ENCODE peak calls at places on chromosomes 1 and 21, in nine cellular contexts. C, I, N, M, R, U, G, B and E are unnamed samples.

GRCh38 chr1:233055879-233056641 is 105.6 kb downstream of the NTPCR start:
- DNase-seq in C (no peak), I (no peak), N (no peak), M (no peak), R (no peak), U (no peak), G (no peak), B (no peak), E (no peak)

GRCh38 chr1:239228451-239228850 is 157.9 kb upstream of the CHRM3 start:
- DNase-seq in C (no peak), I (no peak), N (no peak), M (no peak), R (no peak), U (no peak), G (no peak), B (no peak), E (no peak)

GRCh38 chr1:166699613-166700012 is 139.7 kb upstream of the POGK start:
- DNase-seq in C (no peak), I (no peak), N (no peak), M (no peak), R (no peak), U (no peak), G (no peak), B (no peak), E (no peak)

GRCh38 chr1:1974834-1975233 is 28.8 kb downstream of the CFAP74 start:
- DNase-seq in C (no peak), I (no peak), N (no peak), M (no peak), R (no peak), U (no peak), G (no peak), B (no peak), E (no peak)

GRCh38 chr1:8171751-8172464 is 145.8 kb upstream of the ERRFI1 start:
- DNase-seq in C (no peak), I (no peak), N (no peak), M (no peak), R (no peak), U (no peak), G (peak), B (no peak), E (no peak)

GRCh38 chr1:207051615-207051943 is 571 bp upstream of the YOD1 start:
- DNase-seq in C (no peak), I (no peak), N (no peak), M (no peak), R (no peak), U (no peak), G (no peak), B (no peak), E (no peak)

GRCh38 chr1:153586347-153586746 is 20.7 kb upstream of the S100A2 start:
- DNase-seq in C (no peak), I (no peak), N (no peak), M (no peak), R (no peak), U (no peak), G (no peak), B (no peak), E (no peak)

GRCh38 chr1:221708987-221709386 is 32.9 kb downstream of the DUSP10 start:
- DNase-seq in C (peak), I (peak), N (peak), M (peak), R (no peak), U (no peak), G (peak), B (no peak), E (no peak)

GRCh38 chr21:35819134-35819533 is 241.2 kb downstream of the SETD4 start:
- DNase-seq in C (no peak), I (no peak), N (no peak), M (no peak), R (no peak), U (no peak), G (no peak), B (no peak), E (no peak)

GRCh38 chr1:30693820-30694219 is 29.6 kb downstream of the MATN1 start:
- DNase-seq in C (no peak), I (no peak), N (no peak), M (no peak), R (no peak), U (no peak), G (no peak), B (no peak), E (no peak)

GRCh38 chr21:28615276-28615675 is 377.4 kb downstream of the LTN1 start:
- DNase-seq in C (no peak), I (no peak), N (no peak), M (no peak), R (no peak), U (no peak), G (peak), B (no peak), E (no peak)

GRCh38 chr1:207003216-207003615 is 29.3 kb downstream of the C1orf116 start:
- DNase-seq in C (no peak), I (no peak), N (no peak), M (no peak), R (no peak), U (no peak), G (no peak), B (no peak), E (no peak)

GRCh38 chr1:242428403-242429190 is 95.9 kb downstream of the PLD5 start:
- DNase-seq in C (no peak), I (no peak), N (peak), M (no peak), R (no peak), U (no peak), G (no peak), B (no peak), E (no peak)

GRCh38 chr1:242431786-242432185 is 92.7 kb downstream of the PLD5 start:
- DNase-seq in C (no peak), I (no peak), N (no peak), M (no peak), R (no peak), U (no peak), G (no peak), B (no peak), E (no peak)

GRCh38 chr1:242430956-242431355 is 93.5 kb downstream of the PLD5 start:
- DNase-seq in C (no peak), I (no peak), N (no peak), M (no peak), R (no peak), U (no peak), G (no peak), B (no peak), E (no peak)

GRCh38 chr1:242435200-242435599 is 89.3 kb downstream of the PLD5 start:
- DNase-seq in C (no peak), I (no peak), N (peak), M (no peak), R (no peak), U (no peak), G (no peak), B (no peak), E (no peak)

DNA sequence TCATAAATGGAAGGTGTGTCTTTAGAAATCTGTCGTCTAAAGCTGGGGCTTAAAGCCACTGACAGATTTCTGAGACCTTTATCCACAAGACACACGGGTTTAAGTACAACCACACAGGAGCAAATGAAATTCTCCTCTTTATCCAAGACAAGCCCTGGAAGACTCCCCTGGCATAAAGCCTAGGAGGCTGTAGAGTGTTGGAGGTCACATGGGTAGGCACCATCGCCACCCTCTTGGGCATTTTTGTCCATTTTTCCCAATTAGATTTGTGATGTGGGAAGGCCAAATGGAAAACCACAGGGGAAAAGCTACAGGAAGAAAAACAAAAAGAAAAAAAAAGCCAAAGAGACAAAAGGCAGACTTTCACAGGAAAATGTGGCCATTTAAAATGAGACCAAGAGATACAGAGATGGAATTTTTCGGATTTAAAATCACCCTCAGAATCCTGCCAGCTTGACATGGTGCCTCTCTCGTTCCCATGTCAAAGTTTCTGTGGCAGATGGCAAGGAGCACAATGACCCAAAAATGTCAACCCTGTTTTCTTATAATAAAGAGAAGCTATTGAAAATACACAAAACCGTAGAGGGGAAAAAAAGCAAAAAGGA is 91.9 kb downstream of the PLD5 start:
- DNase-seq in C (no peak), I (no peak), N (no peak), M (no peak), R (no peak), U (no peak), G (no peak), B (no peak), E (no peak)
- TF ChIP-seq CTCF in C (no peak), I (no peak), N (no peak), M (no peak), R (no peak), U (no peak), G (no peak), B (no peak), E (no peak)

DNA sequence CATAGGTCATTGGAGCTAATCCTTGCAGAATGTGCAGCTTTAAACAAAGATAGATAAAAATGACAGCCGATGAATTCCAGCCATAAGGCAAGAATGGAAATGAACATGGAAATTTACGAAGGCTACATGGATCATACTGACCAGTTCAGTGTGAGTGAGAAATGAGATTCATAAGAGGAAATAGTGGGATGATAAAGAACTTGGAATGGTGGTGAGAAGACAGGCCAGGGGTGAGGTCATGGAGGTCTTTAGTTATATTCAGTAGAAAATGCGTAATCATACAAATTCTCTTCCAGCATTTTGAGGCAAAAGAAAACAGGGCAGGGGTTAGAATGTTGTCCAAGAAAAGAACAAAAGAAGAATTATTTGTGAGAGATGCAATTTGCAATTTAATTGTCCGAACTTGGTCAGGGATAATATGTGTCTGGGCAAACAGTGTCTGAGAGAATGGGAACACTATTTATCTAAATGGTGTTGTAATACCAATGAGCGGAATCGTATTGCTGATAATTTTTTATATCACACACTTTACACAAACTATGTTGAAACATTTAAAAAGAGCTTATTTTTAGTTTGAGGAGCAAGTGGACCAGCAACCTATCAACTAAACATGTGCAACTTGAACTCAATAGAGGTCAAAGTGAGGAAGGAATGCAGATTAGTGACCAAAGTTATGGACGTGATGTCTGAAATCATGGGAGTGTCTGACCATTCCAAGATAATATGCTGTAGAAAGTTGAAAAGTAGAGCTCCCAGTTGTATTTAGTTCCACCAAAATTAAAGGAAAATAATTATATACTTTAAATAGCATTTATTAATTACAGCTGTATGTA is 739.0 kb upstream of the NCAM2 start:
- DNase-seq in C (no peak), I (no peak), N (no peak), M (no peak), R (no peak), U (no peak), G (no peak), B (no peak), E (no peak)
- H3K4me3 ChIP-seq in C (no peak), I (no peak), N (no peak), M (no peak), R (no peak), U (no peak), G (no peak), B (no peak), E (no peak)

DNA sequence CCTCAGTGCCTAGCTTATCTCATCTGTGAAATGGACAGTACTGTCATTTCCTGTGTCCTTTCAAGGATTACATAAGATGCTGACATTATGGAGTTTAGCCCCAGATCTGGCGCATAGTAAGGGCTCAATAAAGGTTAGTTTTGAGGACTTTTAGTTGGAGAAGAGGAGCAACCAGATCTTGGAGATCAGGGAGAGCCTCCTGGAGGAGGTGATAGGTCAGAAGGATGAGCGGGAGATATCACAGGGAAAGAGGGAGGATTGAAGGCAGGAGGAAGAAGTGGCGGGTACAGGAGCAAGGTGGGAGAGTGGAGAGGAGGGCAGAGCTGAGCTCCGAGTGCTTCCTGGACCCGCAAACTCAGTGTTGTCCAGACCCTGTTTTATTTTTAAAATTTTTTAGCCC is 17.5 kb downstream of the SLC66A1 start:
- DNase-seq in C (no peak), I (no peak), N (no peak), M (no peak), R (no peak), U (no peak), G (no peak), B (no peak), E (no peak)
- H3K27ac ChIP-seq in C (no peak), I (no peak), N (no peak), M (no peak), R (no peak), U (no peak), G (no peak), B (no peak), E (no peak)

DNA sequence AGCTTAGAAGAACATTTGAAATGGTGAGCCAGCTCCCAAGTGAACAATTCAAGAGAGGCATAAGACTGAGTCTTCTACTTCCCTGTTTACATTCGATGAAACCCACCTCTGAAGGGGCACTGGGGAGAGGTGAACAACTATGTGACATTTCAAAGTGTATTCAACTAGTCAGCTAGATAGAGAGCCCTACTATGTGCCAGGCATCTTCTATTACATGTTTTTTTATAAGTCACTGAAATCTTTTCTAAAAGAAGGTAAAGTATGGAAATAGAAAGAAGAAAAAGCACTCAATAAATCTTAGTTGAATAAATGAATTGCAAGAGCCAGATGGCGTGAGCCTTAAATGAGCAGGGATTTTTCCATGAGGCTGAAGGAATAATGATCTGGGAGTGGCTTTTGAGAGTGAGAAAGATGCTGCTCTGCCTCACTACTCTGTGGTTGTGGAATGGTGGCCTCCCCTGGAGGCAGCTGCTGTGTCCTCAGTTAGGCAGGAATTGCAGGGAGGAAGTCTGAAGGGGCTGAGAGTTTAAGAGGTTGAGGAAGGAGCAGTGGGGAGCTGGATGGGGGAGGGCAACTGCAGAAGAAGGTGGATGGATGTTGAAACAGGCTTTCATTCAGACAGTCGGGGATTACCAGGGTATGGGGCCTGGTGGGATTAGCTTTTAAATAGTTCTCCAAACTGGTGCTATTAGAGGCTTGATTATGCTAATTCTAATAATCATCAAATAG is 10.4 kb upstream of the PTPRF start:
- DNase-seq in C (no peak), I (no peak), N (no peak), M (no peak), R (no peak), U (no peak), G (no peak), B (peak), E (peak)
- TF ChIP-seq CTCF in C (no peak), I (no peak), N (no peak), M (no peak), R (no peak), U (no peak), G (no peak), B (no peak), E (no peak)

GRCh38 chr1:157137051-157137772 is 983 bp downstream of the ETV3 start:
- DNase-seq in C (no peak), I (no peak), N (peak), M (peak), R (peak), U (no peak), G (peak), B (no peak), E (no peak)
- H3K4me3 ChIP-seq in C (peak), I (peak), N (peak), M (peak), R (peak), U (peak), G (peak), B (peak), E (peak)

GRCh38 chr21:42553435-42553834 is 39.8 kb downstream of the SLC37A1 start:
- DNase-seq in C (no peak), I (no peak), N (no peak), M (no peak), R (peak), U (no peak), G (no peak), B (no peak), E (no peak)
- H3K27ac ChIP-seq in C (no peak), I (no peak), N (no peak), M (no peak), R (no peak), U (no peak), G (no peak), B (no peak), E (no peak)

GRCh38 chr21:34091032-34091431 is 17.7 kb downstream of the MRPS6 start:
- DNase-seq in C (no peak), I (no peak), N (no peak), M (no peak), R (no peak), U (no peak), G (no peak), B (no peak), E (no peak)

GRCh38 chr21:34088752-34089151 is 15.4 kb downstream of the MRPS6 start:
- DNase-seq in C (no peak), I (no peak), N (no peak), M (no peak), R (no peak), U (no peak), G (no peak), B (no peak), E (no peak)

GRCh38 chr21:34092241-34092921 is 19.0 kb downstream of the MRPS6 start:
- DNase-seq in C (no peak), I (no peak), N (no peak), M (no peak), R (no peak), U (no peak), G (no peak), B (no peak), E (no peak)

GRCh38 chr21:34093083-34093482 is 19.7 kb downstream of the MRPS6 start:
- DNase-seq in C (no peak), I (no peak), N (no peak), M (no peak), R (no peak), U (no peak), G (no peak), B (no peak), E (no peak)

GRCh38 chr21:34091607-34092006 is 18.2 kb downstream of the MRPS6 start:
- DNase-seq in C (no peak), I (no peak), N (no peak), M (no peak), R (no peak), U (no peak), G (no peak), B (no peak), E (no peak)
- TF ChIP-seq CTCF in C (peak), I (no peak), N (peak), M (no peak), R (no peak), U (no peak), G (no peak), B (peak), E (peak)

GRCh38 chr1:160956966-160957365 is 2.4 kb upstream of the ITLN2 start:
- DNase-seq in C (no peak), I (no peak), N (no peak), M (no peak), R (no peak), U (no peak), G (no peak), B (no peak), E (no peak)
- H3K4me3 ChIP-seq in C (no peak), I (no peak), N (no peak), M (no peak), R (no peak), U (no peak), G (no peak), B (no peak), E (no peak)

GRCh38 chr1:17207540-17207939 is 2.6 kb downstream of the PADI1 start:
- DNase-seq in C (no peak), I (no peak), N (no peak), M (no peak), R (no peak), U (no peak), G (no peak), B (no peak), E (no peak)
- H3K27ac ChIP-seq in C (peak), I (no peak), N (no peak), M (peak), R (no peak), U (no peak), G (no peak), B (no peak), E (no peak)